ENCODE peak calls at places on chromosomes 1 and 21, in six cellular contexts. O is HCT116, F is AG20443, Q is fibroblast of lung, W is left ventricle myocardium inferior, M is GM03348. X is an unnamed sample.
A peak's percentile ranks its signal among the peaks of the same experiment; 100 is the strongest.

GRCh38 chr21:28602581-28602980 is 390.1 kb downstream of the LTN1 start:
- DNase-seq in M (no peak), O (no peak), W (no peak), Q (no peak), F (no peak), X (no peak)

GRCh38 chr1:55645286-55645685 is 430.1 kb upstream of the USP24 start:
- DNase-seq in Q (no peak), O (no peak), F (no peak), M (no peak), W (no peak), X (no peak)

GRCh38 chr1:224585051-224585450 is 31.1 kb upstream of the CNIH3 start:
- DNase-seq in Q (no peak), M (no peak), O (no peak), W (no peak), F (no peak), X (no peak)

GRCh38 chr1:173562813-173563212 is 40.1 kb downstream of the SLC9C2 start:
- DNase-seq in O (no peak), Q (no peak), W (no peak), M (no peak), F (no peak), X (no peak)

GRCh38 chr1:237814319-237814924 is 76.3 kb downstream of the ZP4 start:
- DNase-seq in F (no peak), O (no peak), M (no peak), W (no peak), Q (peak; percentile 13), X (no peak)

GRCh38 chr1:96234299-96234698 is 487.3 kb upstream of the PTBP2 start:
- DNase-seq in F (no peak), M (no peak), W (peak; percentile 14), O (peak; percentile 29), Q (peak; percentile 81), X (no peak)

GRCh38 chr1:56561227-56562019 is 17.9 kb downstream of the PLPP3 start:
- DNase-seq in W (no peak), F (no peak), M (no peak), O (no peak), Q (no peak), X (no peak)

GRCh38 chr21:25953659-25954058 is 216.9 kb downstream of the APP start:
- DNase-seq in F (no peak), M (no peak), O (no peak), W (no peak), Q (peak; percentile 47), X (no peak)

GRCh38 chr1:151058682-151059341 is 610 bp downstream of the CDC42SE1 start:
- DNase-seq in F (peak; percentile 13), Q (peak; percentile 18), W (no peak), M (peak; percentile 33), O (no peak), X (no peak)

GRCh38 chr1:199403421-199404116 is 623.9 kb upstream of the NR5A2 start:
- DNase-seq in W (no peak), M (peak; percentile 24), O (no peak), F (no peak), Q (peak; percentile 96), X (peak; percentile 71)

GRCh38 chr1:47558601-47559593 is 121.1 kb downstream of the FOXD2 start:
- DNase-seq in Q (no peak), W (no peak), F (no peak), M (no peak), O (no peak), X (no peak)

GRCh38 chr1:234589064-234589765 is 20.8 kb downstream of the IRF2BP2 start:
- DNase-seq in Q (peak; percentile 73), W (no peak), M (peak; percentile 57), F (no peak), O (no peak), X (no peak)

GRCh38 chr1:178632619-178633018 is 92.4 kb upstream of the RALGPS2 start:
- DNase-seq in F (peak; percentile 59), M (no peak), Q (peak; percentile 96), O (no peak), W (no peak), X (peak; percentile 61)

GRCh38 chr1:38077523-38078147 is 31.0 kb upstream of the POU3F1 start:
- DNase-seq in O (no peak), Q (peak; percentile 24), F (peak; percentile 51), M (no peak), W (no peak), X (no peak)

GRCh38 chr1:8560611-8561544 is 243.0 kb downstream of the SLC45A1 start:
- DNase-seq in W (no peak), O (peak; percentile 16), M (peak; percentile 60), F (peak; percentile 43), Q (peak; percentile 32), X (no peak)

GRCh38 chr1:156813750-156814570 is 2.7 kb downstream of the SH2D2A start:
- DNase-seq in W (peak; percentile 67), O (peak; percentile 19), F (peak; percentile 81), Q (peak; percentile 64), M (peak; percentile 63), X (no peak)

GRCh38 chr1:165109013-165109412 is 247.5 kb downstream of the LMX1A start:
- DNase-seq in Q (no peak), O (no peak), F (no peak), W (no peak), M (no peak), X (no peak)

GRCh38 chr1:226778657-226779058 is 39.6 kb upstream of the ITPKB start:
- DNase-seq in F (peak; percentile 93), M (peak; percentile 91), Q (peak; percentile 98), O (no peak), W (no peak), X (peak; percentile 90)

GRCh38 chr21:35294231-35294898 is 245.3 kb upstream of the RUNX1 start:
- DNase-seq in W (no peak), F (no peak), O (peak; percentile 86), M (no peak), Q (no peak), X (no peak)

GRCh38 chr1:172990598-172991215 is 60.0 kb downstream of the TNFSF18 start:
- DNase-seq in O (no peak), M (peak; percentile 71), F (peak; percentile 59), W (no peak), Q (peak; percentile 90), X (no peak)

GRCh38 chr21:46000182-46000730 is 18.7 kb downstream of the COL6A1 start:
- DNase-seq in W (peak; percentile 17), F (no peak), M (no peak), O (no peak), Q (no peak), X (no peak)

GRCh38 chr1:173798078-173798477 is 26.4 kb upstream of the DARS2 start:
- DNase-seq in W (no peak), Q (no peak), M (no peak), F (no peak), O (no peak), X (no peak)

GRCh38 chr21:45406801-45407628 is 2.0 kb downstream of the COL18A1 start:
- DNase-seq in O (no peak), Q (no peak), W (peak; percentile 14), M (no peak), F (no peak), X (no peak)

GRCh38 chr1:145997156-145998023 is 1.0 kb upstream of the TXNIP start:
- DNase-seq in O (no peak), F (no peak), Q (peak; percentile 38), M (no peak), W (peak; percentile 62), X (no peak)

GRCh38 chr1:174074757-174075156 is 52.6 kb upstream of the RC3H1 start:
- DNase-seq in W (no peak), O (no peak), Q (peak; percentile 30), F (no peak), M (peak; percentile 44), X (no peak)

X was measured in GM04504.